ENCODE peak calls at places on chromosomes 6 and 20, in six cellular contexts. X is esophagus muscularis mucosa; K is tibial artery; B is PC-9; C is effector memory CD4-positive, alpha-beta T cell; J is tibial nerve. Z is an unnamed sample.
A peak's percentile ranks its signal among the peaks of the same experiment; 100 is the strongest.

GRCh38 chr6:135722679-135723078 is 128.8 kb upstream of the PDE7B start:
- DNase-seq in X (no peak), K (no peak), B (peak; percentile 89), C (no peak), J (no peak), Z (peak; percentile 84)

GRCh38 chr6:30547454-30547853 is 8.8 kb downstream of the GNL1 start:
- DNase-seq in X (no peak), K (no peak), B (no peak), C (no peak), J (no peak), Z (no peak)

GRCh38 chr6:52500268-52501129 is 76.4 kb downstream of the TRAM2 start:
- DNase-seq in X (no peak), K (peak; percentile 82), B (no peak), C (no peak), J (no peak), Z (no peak)

GRCh38 chr6:110495949-110496348 is 19.5 kb upstream of the SLC22A16 start:
- DNase-seq in X (peak; percentile 79), K (no peak), B (no peak), C (no peak), J (no peak), Z (no peak)

GRCh38 chr6:15276036-15276435 is 30.2 kb downstream of the JARID2 start:
- DNase-seq in X (no peak), K (no peak), B (peak; percentile 30), C (no peak), J (no peak), Z (no peak)

GRCh38 chr6:155786528-155786927 is 330.9 kb upstream of the NOX3 start:
- DNase-seq in X (no peak), K (no peak), B (no peak), C (no peak), J (no peak), Z (no peak)

GRCh38 chr6:108752733-108753392 is 95.4 kb upstream of the ARMC2 start:
- DNase-seq in X (no peak), K (no peak), B (no peak), C (no peak), J (no peak), Z (no peak)

GRCh38 chr20:49701313-49701731 is 12.4 kb downstream of the B4GALT5 start:
- DNase-seq in X (no peak), K (no peak), B (peak; percentile 90), C (no peak), J (no peak), Z (no peak)

GRCh38 chr6:81995548-81996289 is 243.2 kb upstream of the TENT5A start:
- DNase-seq in X (no peak), K (no peak), B (peak; percentile 49), C (no peak), J (no peak), Z (peak; percentile 79)

GRCh38 chr6:89145962-89146747 is at the start of gene PM20D2:
- DNase-seq in X (no peak), K (peak; percentile 83), B (no peak), C (peak; percentile 36), J (peak; percentile 15), Z (peak; percentile 68)

GRCh38 chr6:24522090-24522820 is 27.5 kb downstream of the ALDH5A1 start:
- DNase-seq in X (no peak), K (no peak), B (no peak), C (no peak), J (no peak), Z (peak; percentile 5)

GRCh38 chr20:53165452-53165851 is 193.3 kb downstream of the TSHZ2 start:
- DNase-seq in X (no peak), K (no peak), B (no peak), C (no peak), J (no peak), Z (peak; percentile 40)

GRCh38 chr6:24357336-24358218 is at the start of gene DCDC2:
- DNase-seq in X (no peak), K (no peak), B (peak; percentile 74), C (peak; percentile 34), J (no peak), Z (peak; percentile 51)

GRCh38 chr6:107625264-107625663 is 135.3 kb downstream of the SOBP start:
- DNase-seq in X (no peak), K (no peak), B (no peak), C (no peak), J (no peak), Z (no peak)

GRCh38 chr20:37419774-37420542 is 74.0 kb downstream of the SRC start:
- DNase-seq in X (no peak), K (no peak), B (no peak), C (no peak), J (no peak), Z (no peak)

GRCh38 chr6:119174879-119175817 is 96.7 kb upstream of the FAM184A start:
- DNase-seq in X (no peak), K (no peak), B (no peak), C (no peak), J (no peak), Z (no peak)

GRCh38 chr20:46022411-46023147 is 6.4 kb upstream of the SLC12A5 start:
- DNase-seq in X (no peak), K (no peak), B (no peak), C (peak; percentile 58), J (no peak), Z (peak; percentile 23)

GRCh38 chr6:7058250-7058923 is 49.4 kb upstream of the RREB1 start:
- DNase-seq in X (no peak), K (no peak), B (peak; percentile 95), C (no peak), J (no peak), Z (peak; percentile 99)

GRCh38 chr6:146881228-146882181 is 282.7 kb downstream of the ADGB start:
- DNase-seq in X (no peak), K (no peak), B (no peak), C (no peak), J (no peak), Z (no peak)

GRCh38 chr20:50538276-50538675 is 28.1 kb downstream of the PTPN1 start:
- DNase-seq in X (no peak), K (no peak), B (no peak), C (no peak), J (no peak), Z (no peak)

GRCh38 chr6:156449128-156449527 is 328.1 kb upstream of the ARID1B start:
- DNase-seq in X (no peak), K (no peak), B (no peak), C (no peak), J (no peak), Z (peak; percentile 8)

GRCh38 chr20:63035284-63036185 is 28.8 kb upstream of the BHLHE23 start:
- DNase-seq in X (no peak), K (peak; percentile 62), B (no peak), C (no peak), J (no peak), Z (no peak)

GRCh38 chr6:135936606-135937005 is 85.1 kb downstream of the PDE7B start:
- DNase-seq in X (no peak), K (no peak), B (peak; percentile 66), C (no peak), J (no peak), Z (peak; percentile 87)

GRCh38 chr20:35395728-35396127 is 16.0 kb downstream of the UQCC1 start:
- DNase-seq in X (no peak), K (peak; percentile 65), B (no peak), C (no peak), J (no peak), Z (no peak)

GRCh38 chr6:169898788-169899480 is 147.5 kb downstream of the ERMARD start:
- DNase-seq in X (no peak), K (peak; percentile 59), B (no peak), C (no peak), J (no peak), Z (peak; percentile 14)

GRCh38 chr20:37237656-37238055 is 24.0 kb downstream of the GHRH start:
- DNase-seq in X (no peak), K (no peak), B (no peak), C (no peak), J (no peak), Z (no peak)

GRCh38 chr6:116210750-116211425 is 43.0 kb downstream of the TSPYL4 start:
- DNase-seq in X (no peak), K (no peak), B (peak; percentile 73), C (no peak), J (no peak), Z (peak; percentile 91)

GRCh38 chr20:36214684-36215256 is 21.5 kb upstream of the AAR2 start:
- DNase-seq in X (no peak), K (no peak), B (no peak), C (no peak), J (no peak), Z (peak; percentile 18)

GRCh38 chr6:44257007-44257752 is at the start of gene SLC35B2:
- DNase-seq in X (no peak), K (peak; percentile 82), B (peak; percentile 59), C (peak; percentile 56), J (peak; percentile 42), Z (peak; percentile 65)
- H3K36me3 ChIP-seq in X (peaks cover 29% of the 10 kb centered on the region), K (peaks cover 53% of the 10 kb centered on the region), B (peaks cover 23% of the 10 kb centered on the region), C (peaks cover 54% of the 10 kb centered on the region), J (peaks cover 57% of the 10 kb centered on the region), Z (peaks cover 22% of the 10 kb centered on the region)

GRCh38 chr20:8842525-8842924 is 226.4 kb upstream of the PLCB4 start:
- DNase-seq in X (peak; percentile 64), K (no peak), B (no peak), C (no peak), J (no peak), Z (no peak)

GRCh38 chr20:8837396-8837795 is 231.5 kb upstream of the PLCB4 start:
- DNase-seq in X (no peak), K (no peak), B (no peak), C (no peak), J (no peak), Z (peak; percentile 14)
- H3K27ac ChIP-seq in X (no peak overlapping the region), K (no peak overlapping the region), B (no peak overlapping the region), C (no peak overlapping the region), J (no peak overlapping the region), Z (no peak overlapping the region)

DNA sequence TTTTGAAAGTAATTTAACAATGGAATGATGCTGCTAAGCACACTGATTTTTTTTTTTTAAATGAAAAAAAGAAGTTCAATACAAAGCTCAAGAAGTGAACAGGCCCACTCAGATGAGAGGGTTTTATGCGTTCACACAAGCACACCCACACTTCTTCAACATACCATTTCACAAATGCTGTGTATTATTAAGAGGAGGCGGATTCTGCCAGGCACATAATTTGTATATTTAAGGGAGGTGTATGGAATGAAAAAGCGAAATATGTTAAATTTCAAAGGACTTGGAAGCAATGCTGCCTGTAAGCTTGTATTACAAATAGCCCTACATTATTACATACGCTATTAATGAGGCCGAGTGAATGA is 123.9 kb downstream of the INSM1 start:
- DNase-seq in X (no peak), K (no peak), B (no peak), C (no peak), J (no peak), Z (no peak)
- H3K36me3 ChIP-seq in X (peaks cover 8% of the 10 kb centered on the region), K (peaks cover 56% of the 10 kb centered on the region), B (no peaks in the 10 kb centered on the region), C (peaks cover 14% of the 10 kb centered on the region), J (peaks cover 6% of the 10 kb centered on the region), Z (no peaks in the 10 kb centered on the region)

GRCh38 chr20:25374842-25375241 is 15.8 kb downstream of the ABHD12 start:
- DNase-seq in X (no peak), K (no peak), B (no peak), C (no peak), J (no peak), Z (no peak)

GRCh38 chr20:25376886-25377285 is 13.7 kb downstream of the ABHD12 start:
- DNase-seq in X (no peak), K (no peak), B (no peak), C (no peak), J (no peak), Z (no peak)

GRCh38 chr20:25378884-25379733 is 11.5 kb downstream of the ABHD12 start:
- DNase-seq in X (no peak), K (no peak), B (no peak), C (no peak), J (no peak), Z (no peak)

GRCh38 chr20:25378189-25378883 is 12.3 kb downstream of the ABHD12 start:
- DNase-seq in X (no peak), K (no peak), B (no peak), C (no peak), J (no peak), Z (no peak)

GRCh38 chr20:25376236-25376635 is 14.4 kb downstream of the ABHD12 start:
- DNase-seq in X (no peak), K (no peak), B (no peak), C (no peak), J (no peak), Z (no peak)
- H3K27ac ChIP-seq in X (no peak overlapping the region), K (no peak overlapping the region), B (no peak overlapping the region), C (no peak overlapping the region), J (peak overlapping the region; percentile 95), Z (no peak overlapping the region)

Z was measured in mammary epithelial cell.